ENCODE peak calls at places on chromosomes 7 and 10, in eight cellular contexts. D is upper lobe of right lung, I is IMR-90, S is body of pancreas, J is cardiac muscle cell, P is small intestine, X is mammary epithelial cell, L is upper lobe of left lung. G is an unnamed sample. For H3K4me1, the result is how much of the 10 kb centered on the place peaks cover.

GRCh38 chr10:106711313-106711906 is 453.1 kb downstream of the SORCS1 start:
- DNase-seq in P (peak), D (peak), J (peak), X (peak), S (peak), I (no peak), L (no peak), G (no peak)

GRCh38 chr10:1382711-1383110 is 326.5 kb downstream of the WDR37 start:
- DNase-seq in L (no peak), X (no peak), S (no peak), I (no peak), D (peak), J (no peak), P (no peak), G (no peak)

GRCh38 chr7:44624306-44624705 is 17.9 kb downstream of the OGDH start:
- DNase-seq in L (no peak), S (no peak), I (no peak), D (no peak), J (no peak), P (no peak), X (no peak), G (no peak)

GRCh38 chr10:67803588-67804394 is 34.2 kb downstream of the DNAJC12 start:
- DNase-seq in D (no peak), P (no peak), S (peak), J (no peak), X (no peak), L (no peak), I (no peak), G (no peak)

GRCh38 chr7:103944230-103944900 is 45.1 kb downstream of the RELN start:
- DNase-seq in P (no peak), I (no peak), X (no peak), S (no peak), D (no peak), J (no peak), L (no peak), G (no peak)

GRCh38 chr7:46279290-46279689 is 358.2 kb upstream of the IGFBP3 start:
- DNase-seq in X (no peak), D (no peak), I (no peak), L (no peak), J (no peak), S (no peak), P (no peak), G (no peak)

GRCh38 chr10:88243847-88244730 is 339.0 kb downstream of the RNLS start:
- DNase-seq in P (peak), X (no peak), L (no peak), I (peak), D (peak), S (peak), J (peak), G (peak)

GRCh38 chr7:67019562-67020390 is 23.1 kb downstream of the TYW1 start:
- DNase-seq in X (peak), I (peak), P (peak), L (no peak), J (no peak), D (no peak), S (no peak), G (no peak)

GRCh38 chr10:70853031-70853430 is 35.3 kb downstream of the PCBD1 start:
- DNase-seq in P (no peak), J (no peak), X (peak), S (no peak), I (no peak), D (no peak), L (no peak), G (no peak)

GRCh38 chr10:21173433-21173963 is 276.4 kb upstream of the NEBL start:
- DNase-seq in P (no peak), D (no peak), L (no peak), I (no peak), X (no peak), S (peak), J (no peak), G (no peak)

GRCh38 chr10:124605856-124606812 is 138.0 kb downstream of the FAM53B start:
- DNase-seq in L (peak), I (no peak), S (no peak), X (no peak), J (no peak), D (no peak), P (no peak), G (peak)

GRCh38 chr10:71840177-71840711 is 10.8 kb downstream of the PSAP start:
- DNase-seq in X (peak), S (peak), P (peak), L (no peak), J (peak), I (peak), D (no peak), G (peak)

GRCh38 chr7:157516311-157516710 is 179.5 kb downstream of the DNAJB6 start:
- DNase-seq in X (no peak), L (peak), I (no peak), J (no peak), D (peak), P (no peak), S (no peak), G (no peak)

GRCh38 chr10:129570185-129570584 is 103.1 kb downstream of the MGMT start:
- DNase-seq in L (peak), S (no peak), J (no peak), P (no peak), I (no peak), X (no peak), D (no peak), G (no peak)
- H3K4me1 ChIP-seq in L (under half), S (under half), J (under half), P (under half), I (under half), X (under half), D (under half), G (under half)

GRCh38 chr7:129948877-129949291 is 3.9 kb downstream of the UBE2H start:
- DNase-seq in I (peak), J (peak), P (peak), S (peak), X (peak), D (peak), L (peak), G (peak)

GRCh38 chr7:129946282-129946681 is 6.5 kb downstream of the UBE2H start:
- DNase-seq in X (no peak), I (no peak), P (no peak), D (no peak), S (no peak), J (no peak), L (no peak), G (no peak)

GRCh38 chr7:129948338-129948737 is 4.4 kb downstream of the UBE2H start:
- DNase-seq in X (no peak), J (no peak), L (no peak), P (no peak), D (peak), S (no peak), I (no peak), G (no peak)

GRCh38 chr7:129947001-129947400 is 5.8 kb downstream of the UBE2H start:
- DNase-seq in J (no peak), L (no peak), I (no peak), P (no peak), S (no peak), D (no peak), X (no peak), G (no peak)

DNA sequence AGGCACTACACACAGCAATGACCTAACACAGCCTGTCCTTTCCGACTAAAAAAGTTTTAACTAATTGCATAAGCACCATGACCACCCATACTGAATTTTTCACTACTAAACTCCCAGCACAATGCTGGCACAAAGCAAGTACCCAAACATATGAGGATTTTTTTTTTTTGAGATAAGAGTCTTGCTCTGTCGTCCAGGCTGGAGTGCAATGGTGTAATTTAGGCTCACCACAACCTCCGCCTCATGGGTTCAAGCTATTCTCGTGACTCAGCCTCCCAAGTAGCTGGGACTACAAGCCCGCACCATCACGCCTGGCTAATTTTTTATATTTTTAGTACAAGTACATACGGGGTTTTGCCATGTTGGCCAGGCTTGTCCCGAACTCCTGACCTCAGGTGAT is 5.1 kb downstream of the UBE2H start:
- DNase-seq in J (peak), I (no peak), D (peak), X (no peak), L (no peak), S (no peak), P (no peak), G (no peak)
- H3K4me3 ChIP-seq in J (no peak), I (no peak), D (no peak), X (no peak), L (no peak), S (no peak), P (no peak), G (no peak)

GRCh38 chr7:132380065-132380464 is 196.2 kb downstream of the PLXNA4 start:
- DNase-seq in J (peak), D (no peak), I (no peak), P (peak), S (peak), L (no peak), X (no peak), G (peak)

GRCh38 chr7:132381742-132382472 is 194.4 kb downstream of the PLXNA4 start:
- DNase-seq in D (no peak), L (peak), X (no peak), J (peak), I (no peak), S (peak), P (peak), G (no peak)

GRCh38 chr7:132386249-132386681 is 190.0 kb downstream of the PLXNA4 start:
- DNase-seq in J (peak), S (peak), D (no peak), P (no peak), I (no peak), L (no peak), X (no peak), G (peak)

GRCh38 chr7:132387596-132387995 is 188.7 kb downstream of the PLXNA4 start:
- DNase-seq in J (no peak), L (no peak), I (no peak), S (no peak), X (no peak), P (no peak), D (no peak), G (no peak)

GRCh38 chr7:132383962-132384361 is 192.3 kb downstream of the PLXNA4 start:
- DNase-seq in S (no peak), D (no peak), X (no peak), J (no peak), P (no peak), I (no peak), L (no peak), G (no peak)
- H3K4me1 ChIP-seq in S (under half), D (under half), X (under half), J (under half), P (under half), I (under half), L (under half), G (under half)

DNA sequence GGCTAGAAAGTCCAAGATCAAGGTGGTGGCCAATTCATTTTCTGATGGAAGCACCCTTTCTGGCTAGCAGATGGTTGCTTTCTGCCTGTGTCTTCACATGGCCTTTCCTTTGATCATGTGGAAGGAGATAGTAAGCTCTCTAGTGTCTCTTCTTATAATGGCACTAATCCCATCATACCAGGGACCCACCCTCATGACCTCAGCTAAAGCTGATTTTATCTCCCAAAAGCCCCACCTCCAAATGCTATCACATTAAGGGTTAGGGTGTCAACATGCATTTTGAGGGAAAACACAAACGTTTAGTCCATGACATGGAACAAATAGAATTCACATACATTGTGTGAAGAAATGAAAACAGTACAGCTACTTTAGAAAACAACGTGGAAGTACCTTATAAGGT is 100.0 kb downstream of the VPS50 start:
- DNase-seq in P (no peak), J (no peak), X (no peak), D (no peak), L (no peak), I (no peak), S (no peak), G (no peak)
- H3K4me3 ChIP-seq in P (no peak), J (no peak), X (no peak), D (no peak), L (no peak), I (no peak), S (no peak), G (no peak)

GRCh38 chr7:128113839-128114238 is 82.6 kb upstream of the LRRC4 start:
- DNase-seq in L (no peak), J (no peak), S (no peak), D (peak), P (no peak), I (no peak), X (no peak), G (no peak)
- H3K4me1 ChIP-seq in L (under half), J (under half), S (under half), D (under half), P (under half), I (under half), X (under half), G (under half)

DNA sequence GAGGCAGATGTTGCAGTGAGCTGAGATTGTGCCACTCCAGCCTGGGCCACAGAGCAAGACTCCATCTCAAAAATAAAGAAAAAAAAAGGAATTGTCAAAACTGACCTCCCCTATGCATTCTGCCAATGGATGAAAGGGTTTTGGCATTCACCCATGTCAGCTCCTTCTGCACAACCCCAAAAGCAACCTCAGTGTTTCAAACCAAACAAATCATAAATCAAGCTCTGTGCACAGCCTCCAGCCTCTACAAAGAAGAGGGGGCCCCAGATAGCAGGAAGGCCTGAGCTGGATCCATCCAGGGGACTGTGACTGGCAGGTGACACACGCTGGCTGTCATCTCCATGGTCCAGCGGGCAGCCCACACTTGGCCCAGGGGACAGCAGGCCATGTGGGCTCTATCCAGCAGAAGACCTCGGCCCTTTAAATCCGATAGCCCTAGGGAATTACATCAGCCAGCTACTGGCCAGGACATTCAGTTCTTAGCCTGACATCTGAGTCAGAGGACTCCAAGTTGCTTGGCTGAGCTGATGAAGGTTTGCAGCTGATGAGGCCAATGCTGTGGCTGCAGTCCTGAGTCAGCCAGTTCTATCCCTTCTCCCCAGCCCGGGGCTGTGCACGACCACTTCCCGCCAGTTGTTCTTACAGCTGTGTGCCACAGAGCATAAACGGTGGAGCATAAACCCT is 52.0 kb upstream of the FIGNL1 start:
- DNase-seq in I (peak), L (peak), X (peak), P (peak), S (peak), D (peak), J (peak), G (peak)
- H3K4me3 ChIP-seq in I (no peak), L (no peak), X (no peak), P (no peak), S (no peak), D (no peak), J (no peak), G (no peak)

GRCh38 chr7:101125989-101126650 is 784 bp upstream of the SERPINE1 start:
- DNase-seq in D (peak), J (peak), X (peak), L (peak), S (peak), I (peak), P (no peak), G (peak)
- H3K4me1 ChIP-seq in D (half or more), J (under half), X (under half), L (half or more), S (under half), I (under half), P (under half), G (under half)